ENCODE peak calls at places on chromosome X, in six cellular contexts. One of them, this sample, is unnamed.

GRCh38 chrX:115259238-115259875 is 25.5 kb upstream of the LRCH2 start:
- DNase-seq in nephron progenitor cell: no peak
- DNase-seq in PC-9: no peak
- DNase-seq in fibroblast of the aortic adventitia: peak; percentile 10
- DNase-seq in thoracic aorta: no peak
- DNase-seq in right atrium auricular region: no peak
- DNase-seq in this sample: no peak

GRCh38 chrX:133258481-133258880 is 40.3 kb upstream of the TFDP3 start:
- DNase-seq in nephron progenitor cell: no peak
- DNase-seq in thoracic aorta: no peak
- DNase-seq in PC-9: no peak
- DNase-seq in fibroblast of the aortic adventitia: peak; percentile 67
- DNase-seq in right atrium auricular region: no peak
- DNase-seq in this sample: no peak

GRCh38 chrX:9829308-9830267 is 43.4 kb downstream of the SHROOM2 start:
- DNase-seq in nephron progenitor cell: no peak
- DNase-seq in thoracic aorta: no peak
- DNase-seq in fibroblast of the aortic adventitia: no peak
- DNase-seq in PC-9: peak; percentile 59
- DNase-seq in right atrium auricular region: no peak
- DNase-seq in this sample: no peak

GRCh38 chrX:275967-276587 is 5.1 kb upstream of the PLCXD1 start:
- DNase-seq in nephron progenitor cell: peak; percentile 69
- DNase-seq in right atrium auricular region: peak; percentile 78
- DNase-seq in thoracic aorta: peak; percentile 40
- DNase-seq in PC-9: peak; percentile 63
- DNase-seq in fibroblast of the aortic adventitia: peak; percentile 34
- DNase-seq in this sample: peak; percentile 59

GRCh38 chrX:23509256-23509655 is 158.0 kb upstream of the PRDX4 start:
- DNase-seq in nephron progenitor cell: no peak
- DNase-seq in fibroblast of the aortic adventitia: no peak
- DNase-seq in PC-9: no peak
- DNase-seq in thoracic aorta: no peak
- DNase-seq in right atrium auricular region: no peak
- DNase-seq in this sample: no peak

GRCh38 chrX:39815621-39816020 is 282.1 kb downstream of the BCOR start:
- DNase-seq in right atrium auricular region: no peak
- DNase-seq in fibroblast of the aortic adventitia: no peak
- DNase-seq in PC-9: no peak
- DNase-seq in thoracic aorta: no peak
- DNase-seq in nephron progenitor cell: no peak
- DNase-seq in this sample: no peak

GRCh38 chrX:53184836-53185235 is 40.2 kb downstream of the KDM5C start:
- DNase-seq in right atrium auricular region: no peak
- DNase-seq in nephron progenitor cell: no peak
- DNase-seq in PC-9: no peak
- DNase-seq in thoracic aorta: no peak
- DNase-seq in fibroblast of the aortic adventitia: no peak
- DNase-seq in this sample: no peak

GRCh38 chrX:150873616-150874015 is 24.9 kb downstream of the CD99L2 start:
- DNase-seq in nephron progenitor cell: no peak
- DNase-seq in PC-9: peak; percentile 18
- DNase-seq in fibroblast of the aortic adventitia: peak; percentile 39
- DNase-seq in right atrium auricular region: no peak
- DNase-seq in thoracic aorta: peak; percentile 27
- DNase-seq in this sample: no peak

GRCh38 chrX:29661290-29661689 is 554.1 kb upstream of the MAGEB2 start:
- DNase-seq in right atrium auricular region: no peak
- DNase-seq in nephron progenitor cell: no peak
- DNase-seq in fibroblast of the aortic adventitia: peak; percentile 85
- DNase-seq in PC-9: no peak
- DNase-seq in thoracic aorta: no peak
- DNase-seq in this sample: no peak

GRCh38 chrX:23515028-23515427 is 152.3 kb upstream of the PRDX4 start:
- DNase-seq in PC-9: peak; percentile 10
- DNase-seq in right atrium auricular region: no peak
- DNase-seq in fibroblast of the aortic adventitia: no peak
- DNase-seq in nephron progenitor cell: no peak
- DNase-seq in thoracic aorta: no peak
- DNase-seq in this sample: no peak

GRCh38 chrX:38206036-38206435 is 14.6 kb downstream of the SRPX start:
- DNase-seq in fibroblast of the aortic adventitia: no peak
- DNase-seq in right atrium auricular region: no peak
- DNase-seq in nephron progenitor cell: no peak
- DNase-seq in thoracic aorta: no peak
- DNase-seq in PC-9: no peak
- DNase-seq in this sample: no peak
- TF ChIP-seq CTCF in fibroblast of the aortic adventitia: no peak
- TF ChIP-seq CTCF in right atrium auricular region: no peak
- TF ChIP-seq CTCF in nephron progenitor cell: no peak
- TF ChIP-seq CTCF in thoracic aorta: no peak
- TF ChIP-seq CTCF in PC-9: no peak
- TF ChIP-seq CTCF in this sample: no peak

DNA sequence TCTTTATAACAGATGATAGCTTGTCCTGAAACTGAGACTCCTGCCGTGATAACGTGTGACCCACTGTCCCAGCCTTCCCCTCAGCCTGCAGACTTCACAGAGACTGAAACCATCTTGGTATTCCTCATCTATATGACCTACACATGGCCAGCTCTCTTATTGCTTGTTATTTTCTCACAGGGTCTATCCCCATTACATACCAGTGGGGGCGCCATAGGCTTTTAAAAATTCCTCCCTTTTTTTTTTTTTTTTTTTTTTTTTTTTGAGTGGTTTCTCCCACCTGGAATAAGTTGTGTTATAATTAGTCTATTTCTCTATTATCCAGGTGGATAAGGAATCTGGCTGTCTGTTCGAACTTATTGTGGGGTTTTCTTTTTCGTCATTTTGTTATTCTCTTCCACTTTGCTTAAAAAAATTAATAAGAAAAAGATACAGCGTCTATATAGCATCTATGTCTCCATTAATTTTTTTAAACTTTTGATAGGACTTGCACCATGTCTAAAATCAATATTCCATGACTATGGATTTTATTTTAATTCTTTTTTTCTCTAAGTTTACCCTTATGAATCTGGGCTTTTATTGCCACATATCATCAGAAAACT is 47.2 kb downstream of the GYG2 start:
- DNase-seq in right atrium auricular region: peak; percentile 11
- DNase-seq in fibroblast of the aortic adventitia: peak; percentile 20
- DNase-seq in nephron progenitor cell: no peak
- DNase-seq in PC-9: no peak
- DNase-seq in thoracic aorta: no peak
- DNase-seq in this sample: no peak
- TF ChIP-seq CTCF in right atrium auricular region: no peak
- TF ChIP-seq CTCF in fibroblast of the aortic adventitia: peak; percentile 46
- TF ChIP-seq CTCF in nephron progenitor cell: peak; percentile 46
- TF ChIP-seq CTCF in PC-9: peak; percentile 78
- TF ChIP-seq CTCF in thoracic aorta: no peak
- TF ChIP-seq CTCF in this sample: no peak

GRCh38 chrX:80184854-80185253 is 170.3 kb downstream of the TBX22 start:
- DNase-seq in right atrium auricular region: no peak
- DNase-seq in fibroblast of the aortic adventitia: no peak
- DNase-seq in thoracic aorta: no peak
- DNase-seq in nephron progenitor cell: no peak
- DNase-seq in PC-9: no peak
- DNase-seq in this sample: no peak

DNA sequence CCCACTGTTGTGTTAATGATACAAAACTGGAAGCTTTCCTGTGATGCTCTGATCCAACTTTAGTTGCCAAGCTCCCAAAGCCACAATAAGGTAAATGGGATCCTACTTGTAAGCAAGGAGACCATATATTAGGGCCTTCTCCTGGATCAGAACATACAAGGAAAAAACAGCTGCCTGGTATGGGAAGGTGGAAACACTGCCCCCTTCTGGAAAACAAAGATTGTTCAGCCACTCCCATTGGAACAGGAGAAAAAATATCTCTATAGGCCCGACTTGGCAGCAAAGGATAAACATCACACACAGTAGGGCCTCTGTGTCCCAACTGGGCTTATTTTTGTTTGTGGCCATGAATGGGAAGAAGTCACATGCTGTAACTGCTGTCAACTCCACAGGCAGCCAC is 166.5 kb downstream of the TBX22 start:
- DNase-seq in PC-9: no peak
- DNase-seq in thoracic aorta: no peak
- DNase-seq in right atrium auricular region: no peak
- DNase-seq in nephron progenitor cell: no peak
- DNase-seq in fibroblast of the aortic adventitia: peak; percentile 1
- DNase-seq in this sample: no peak
- TF ChIP-seq CTCF in PC-9: peak; percentile 19
- TF ChIP-seq CTCF in thoracic aorta: no peak
- TF ChIP-seq CTCF in right atrium auricular region: no peak
- TF ChIP-seq CTCF in nephron progenitor cell: peak; percentile 38
- TF ChIP-seq CTCF in fibroblast of the aortic adventitia: peak; percentile 23
- TF ChIP-seq CTCF in this sample: peak; percentile 22

DNA sequence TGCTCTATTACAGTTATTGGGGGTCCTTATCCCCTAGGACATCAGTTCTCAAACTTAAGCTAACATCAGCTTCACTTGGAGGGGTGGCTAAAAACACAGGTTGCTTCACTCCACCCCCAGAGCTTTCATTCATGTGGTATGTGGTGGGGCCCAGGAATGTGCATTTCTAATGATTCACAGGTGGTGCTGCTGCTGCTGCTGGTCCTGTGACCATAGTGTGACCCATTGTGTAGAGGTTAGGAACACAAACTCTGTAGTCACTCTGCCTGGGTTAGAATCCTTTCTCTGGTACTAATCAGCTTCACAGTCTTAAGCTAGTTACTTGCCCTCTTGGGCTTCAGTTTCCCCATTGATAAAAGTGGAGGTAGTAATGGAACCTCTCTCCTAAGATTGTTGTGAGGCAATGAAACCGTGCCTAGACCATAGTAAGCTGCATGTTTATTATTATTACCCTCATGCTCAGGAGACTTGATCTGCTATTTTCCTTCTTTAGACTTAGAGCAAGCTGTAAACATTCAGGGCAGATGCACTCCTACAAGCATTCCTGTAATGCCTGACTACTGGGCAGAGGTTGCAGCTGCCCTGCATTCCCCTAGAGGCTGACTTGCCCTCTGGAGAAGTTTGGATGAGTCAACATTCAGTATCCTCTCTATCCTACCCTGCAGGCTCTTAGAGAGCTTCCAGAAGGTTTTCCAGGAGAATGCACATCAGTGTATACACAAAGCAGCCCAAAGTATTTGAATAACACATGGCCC is 94.1 kb upstream of the ACSL4 start:
- DNase-seq in fibroblast of the aortic adventitia: peak; percentile 69
- DNase-seq in nephron progenitor cell: no peak
- DNase-seq in PC-9: peak; percentile 46
- DNase-seq in thoracic aorta: no peak
- DNase-seq in right atrium auricular region: no peak
- DNase-seq in this sample: no peak
- TF ChIP-seq CTCF in fibroblast of the aortic adventitia: no peak
- TF ChIP-seq CTCF in nephron progenitor cell: no peak
- TF ChIP-seq CTCF in PC-9: no peak
- TF ChIP-seq CTCF in thoracic aorta: no peak
- TF ChIP-seq CTCF in right atrium auricular region: no peak
- TF ChIP-seq CTCF in this sample: no peak

GRCh38 chrX:41862562-41863184 is 60.7 kb downstream of the CASK start:
- DNase-seq in right atrium auricular region: no peak
- DNase-seq in PC-9: no peak
- DNase-seq in nephron progenitor cell: no peak
- DNase-seq in fibroblast of the aortic adventitia: no peak
- DNase-seq in thoracic aorta: no peak
- DNase-seq in this sample: no peak

GRCh38 chrX:41863343-41864203 is 59.8 kb downstream of the CASK start:
- DNase-seq in nephron progenitor cell: no peak
- DNase-seq in thoracic aorta: no peak
- DNase-seq in fibroblast of the aortic adventitia: no peak
- DNase-seq in PC-9: no peak
- DNase-seq in right atrium auricular region: no peak
- DNase-seq in this sample: no peak

GRCh38 chrX:41857670-41858069 is 65.7 kb downstream of the CASK start:
- DNase-seq in nephron progenitor cell: no peak
- DNase-seq in fibroblast of the aortic adventitia: no peak
- DNase-seq in right atrium auricular region: no peak
- DNase-seq in thoracic aorta: no peak
- DNase-seq in PC-9: no peak
- DNase-seq in this sample: no peak

GRCh38 chrX:41858161-41858775 is 65.1 kb downstream of the CASK start:
- DNase-seq in thoracic aorta: no peak
- DNase-seq in fibroblast of the aortic adventitia: no peak
- DNase-seq in PC-9: no peak
- DNase-seq in right atrium auricular region: no peak
- DNase-seq in nephron progenitor cell: no peak
- DNase-seq in this sample: no peak
- TF ChIP-seq CTCF in thoracic aorta: no peak
- TF ChIP-seq CTCF in fibroblast of the aortic adventitia: no peak
- TF ChIP-seq CTCF in PC-9: no peak
- TF ChIP-seq CTCF in right atrium auricular region: no peak
- TF ChIP-seq CTCF in nephron progenitor cell: no peak
- TF ChIP-seq CTCF in this sample: no peak

DNA sequence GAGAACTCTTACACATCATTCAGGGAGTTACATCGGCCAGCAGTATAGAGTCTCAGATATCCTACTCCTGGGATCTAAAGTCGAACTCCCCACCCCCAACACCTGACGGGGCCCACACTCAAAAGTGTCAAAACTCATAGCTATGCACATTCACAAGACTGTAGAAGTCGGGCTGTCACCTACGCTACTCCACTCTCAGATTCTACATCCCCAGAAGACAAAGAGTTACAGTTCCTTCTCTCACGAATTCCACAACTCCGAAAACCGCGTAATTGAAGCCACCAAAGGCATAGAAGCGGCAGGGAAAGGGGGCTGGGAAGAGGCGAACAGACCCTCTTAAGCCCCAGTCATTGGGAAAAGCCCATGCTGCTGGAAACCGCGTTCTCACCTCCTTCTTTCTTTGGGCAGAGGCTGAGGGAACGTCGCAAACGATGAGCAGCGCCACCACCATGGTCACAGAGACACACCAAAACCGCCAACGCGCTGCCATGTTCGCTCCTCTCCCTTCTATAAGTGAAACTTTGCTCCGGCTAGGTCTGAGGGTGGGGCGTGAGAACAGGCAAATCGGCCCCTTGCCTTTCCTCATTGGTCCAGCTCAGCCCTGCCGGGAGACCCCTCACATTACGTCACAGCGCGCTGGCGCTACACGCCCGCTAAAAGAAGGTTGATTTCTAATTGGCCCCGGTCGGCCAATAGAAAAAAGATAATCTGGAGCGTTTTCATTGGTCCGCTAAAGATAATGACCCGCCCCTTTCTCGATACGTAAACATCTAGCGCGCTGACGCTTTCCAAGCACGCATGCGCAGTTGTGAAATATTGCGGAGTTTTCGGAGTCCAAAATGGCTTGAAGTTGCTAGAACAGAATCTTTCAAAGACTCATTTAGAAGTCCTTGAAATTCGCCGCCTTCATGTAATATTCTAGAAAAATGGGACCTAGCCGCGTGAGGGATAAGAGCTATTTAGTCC is at the start of gene MAGT1:
- DNase-seq in PC-9: peak; percentile 91
- DNase-seq in nephron progenitor cell: peak; percentile 81
- DNase-seq in right atrium auricular region: peak; percentile 95
- DNase-seq in thoracic aorta: peak; percentile 75
- DNase-seq in fibroblast of the aortic adventitia: peak; percentile 97
- DNase-seq in this sample: peak; percentile 81
- TF ChIP-seq CTCF in PC-9: no peak
- TF ChIP-seq CTCF in nephron progenitor cell: no peak
- TF ChIP-seq CTCF in right atrium auricular region: no peak
- TF ChIP-seq CTCF in thoracic aorta: no peak
- TF ChIP-seq CTCF in fibroblast of the aortic adventitia: no peak
- TF ChIP-seq CTCF in this sample: no peak

This sample was measured in glutamatergic neuron.